ENCODE peak calls at places on chromosomes 5 and 9, in five cellular contexts. E is mesendoderm, P is uterus, R is tibial nerve, Z is KG1. I is an unnamed sample.

GRCh38 chr5:27494845-27495244 is 456.5 kb upstream of the CDH9 start:
- DNase-seq in Z (no peak), P (no peak), R (no peak), E (no peak), I (no peak)

GRCh38 chr5:169200086-169200778 is 100.7 kb downstream of the SLIT3 start:
- DNase-seq in P (no peak), E (no peak), R (no peak), Z (no peak), I (no peak)

GRCh38 chr9:630817-631216 is 210.7 kb upstream of the DMRT1 start:
- DNase-seq in R (no peak), Z (no peak), P (no peak), E (no peak), I (no peak)

GRCh38 chr9:21450733-21451394 is 10.6 kb downstream of the IFNA1 start:
- DNase-seq in P (no peak), R (no peak), E (peak; percentile 58), Z (no peak), I (no peak)

GRCh38 chr5:170907758-170908157 is 45.9 kb downstream of the RANBP17 start:
- DNase-seq in E (no peak), P (no peak), Z (no peak), R (no peak), I (no peak)

GRCh38 chr5:14415516-14416074 is 166.0 kb upstream of the OTULINL start:
- DNase-seq in P (no peak), R (no peak), E (no peak), Z (no peak), I (no peak)

GRCh38 chr5:54551906-54552305 is 34.3 kb downstream of the SNX18 start:
- DNase-seq in E (no peak), Z (no peak), R (no peak), P (no peak), I (no peak)

GRCh38 chr5:113266913-113267227 is 167.9 kb downstream of the TSSK1B start:
- DNase-seq in R (no peak), Z (no peak), E (no peak), P (no peak), I (no peak)

GRCh38 chr9:34623386-34624235 is 3.3 kb upstream of the DCTN3 start:
- DNase-seq in Z (no peak), P (no peak), E (no peak), R (no peak), I (no peak)

GRCh38 chr9:116791314-116791713 is 104.2 kb downstream of the TRIM32 start:
- DNase-seq in R (no peak), E (peak; percentile 57), P (no peak), Z (no peak), I (no peak)

I was measured in AG08396.